ENCODE peak calls at places on chromosomes 16 and 17, in nine cellular contexts. H, Z, W, T, I, A, N, D and F are unnamed samples. For H3K4me1, the result is how much of the 10 kb centered on the place peaks cover.

GRCh38 chr17:59756236-59756818 is 48.9 kb downstream of the VMP1 start:
- DNase-seq in H (no peak), Z (no peak), W (no peak), T (no peak), I (no peak), A (no peak), N (no peak), D (no peak), F (no peak)

GRCh38 chr17:39153541-39154111 is 2.2 kb upstream of the PLXDC1 start:
- DNase-seq in H (peak), Z (peak), W (peak), T (peak), I (peak), A (peak), N (peak), D (peak), F (peak)

GRCh38 chr17:46026045-46026814 is 27.2 kb downstream of the STH start:
- DNase-seq in H (peak), Z (no peak), W (no peak), T (no peak), I (no peak), A (peak), N (no peak), D (no peak), F (no peak)

GRCh38 chr17:12592941-12593340 is 72.7 kb upstream of the MYOCD start:
- DNase-seq in H (no peak), Z (no peak), W (no peak), T (no peak), I (no peak), A (no peak), N (no peak), D (no peak), F (no peak)

GRCh38 chr17:6108382-6108781 is 38.2 kb downstream of the WSCD1 start:
- DNase-seq in H (no peak), Z (no peak), W (no peak), T (no peak), I (no peak), A (peak), N (no peak), D (no peak), F (no peak)

GRCh38 chr17:58806046-58806445 is 50.4 kb downstream of the PPM1E start:
- DNase-seq in H (no peak), Z (no peak), W (no peak), T (no peak), I (no peak), A (no peak), N (no peak), D (no peak), F (no peak)

GRCh38 chr17:65533056-65533745 is 28.2 kb downstream of the AXIN2 start:
- DNase-seq in H (no peak), Z (no peak), W (no peak), T (no peak), I (no peak), A (no peak), N (no peak), D (no peak), F (no peak)

GRCh38 chr17:9669551-9670008 is 24.3 kb downstream of the USP43 start:
- DNase-seq in H (no peak), Z (no peak), W (no peak), T (no peak), I (no peak), A (no peak), N (peak), D (no peak), F (no peak)

GRCh38 chr17:61144876-61145564 is 254.6 kb upstream of the TBX2 start:
- DNase-seq in H (no peak), Z (no peak), W (no peak), T (no peak), I (no peak), A (no peak), N (no peak), D (no peak), F (peak)

GRCh38 chr17:63350364-63350763 is 95.7 kb downstream of the CYB561 start:
- DNase-seq in H (no peak), Z (no peak), W (no peak), T (no peak), I (no peak), A (no peak), N (no peak), D (no peak), F (no peak)

GRCh38 chr16:88649924-88650748 is 717 bp downstream of the CYBA start:
- DNase-seq in H (peak), Z (no peak), W (peak), T (no peak), I (peak), A (peak), N (no peak), D (peak), F (peak)

GRCh38 chr16:85227262-85227923 is 115.1 kb upstream of the CIBAR2 start:
- DNase-seq in H (no peak), Z (no peak), W (no peak), T (no peak), I (no peak), A (no peak), N (no peak), D (no peak), F (no peak)

GRCh38 chr17:57045868-57046671 is 39.0 kb upstream of the AKAP1 start:
- DNase-seq in H (no peak), Z (no peak), W (no peak), T (no peak), I (peak), A (peak), N (peak), D (peak), F (peak)

GRCh38 chr16:88999457-89000206 is 22.6 kb upstream of the CBFA2T3 start:
- DNase-seq in H (no peak), Z (no peak), W (no peak), T (no peak), I (peak), A (no peak), N (no peak), D (peak), F (peak)

GRCh38 chr17:57567278-57567677 is 177.8 kb downstream of the CCDC182 start:
- DNase-seq in H (no peak), Z (no peak), W (peak), T (no peak), I (no peak), A (no peak), N (no peak), D (no peak), F (no peak)

GRCh38 chr17:39400547-39401411 is 647 bp downstream of the FBXL20 start:
- DNase-seq in H (peak), Z (no peak), W (peak), T (no peak), I (no peak), A (peak), N (no peak), D (peak), F (no peak)

GRCh38 chr17:50944054-50944901 is 78.1 kb upstream of the TOB1 start:
- DNase-seq in H (peak), Z (peak), W (peak), T (peak), I (peak), A (peak), N (peak), D (peak), F (peak)

GRCh38 chr16:1941924-1942809 is 832 bp downstream of the MSRB1 start:
- DNase-seq in H (peak), Z (no peak), W (no peak), T (no peak), I (no peak), A (no peak), N (peak), D (no peak), F (peak)

GRCh38 chr17:2094891-2095535 is 40.1 kb downstream of the HIC1 start:
- DNase-seq in H (peak), Z (no peak), W (peak), T (no peak), I (peak), A (peak), N (peak), D (no peak), F (peak)

GRCh38 chr16:19881783-19882182 is 2.9 kb downstream of the GPRC5B start:
- DNase-seq in H (no peak), Z (no peak), W (no peak), T (no peak), I (no peak), A (no peak), N (no peak), D (no peak), F (no peak)

GRCh38 chr17:53012364-53012763 is 810.4 kb upstream of the KIF2B start:
- DNase-seq in H (no peak), Z (no peak), W (no peak), T (no peak), I (no peak), A (no peak), N (no peak), D (no peak), F (no peak)

GRCh38 chr16:4317471-4318170 is 1.8 kb downstream of the GLIS2 start:
- DNase-seq in H (no peak), Z (peak), W (no peak), T (no peak), I (peak), A (no peak), N (no peak), D (no peak), F (no peak)

GRCh38 chr17:58330997-58331814 is 2.6 kb upstream of the TSPOAP1 start:
- DNase-seq in H (peak), Z (no peak), W (peak), T (no peak), I (no peak), A (peak), N (peak), D (peak), F (peak)

GRCh38 chr16:89955001-89955685 is 6.6 kb downstream of the DEF8 start:
- DNase-seq in H (no peak), Z (no peak), W (no peak), T (no peak), I (no peak), A (no peak), N (no peak), D (no peak), F (no peak)

GRCh38 chr16:23182675-23183485 is at the start of gene SCNN1G:
- DNase-seq in H (no peak), Z (no peak), W (peak), T (no peak), I (no peak), A (peak), N (peak), D (no peak), F (no peak)

GRCh38 chr17:79799174-79799537 is 2.3 kb upstream of the CBX8 start:
- DNase-seq in H (no peak), Z (no peak), W (no peak), T (no peak), I (no peak), A (no peak), N (no peak), D (no peak), F (no peak)

GRCh38 chr17:80361495-80362220 is 53.3 kb upstream of the ENDOV start:
- DNase-seq in H (no peak), Z (peak), W (no peak), T (no peak), I (no peak), A (no peak), N (no peak), D (peak), F (no peak)

GRCh38 chr17:81188491-81188840 is 22.4 kb upstream of the AATK start:
- DNase-seq in H (no peak), Z (no peak), W (no peak), T (no peak), I (no peak), A (no peak), N (no peak), D (no peak), F (no peak)

GRCh38 chr16:23784811-23785447 is 30.1 kb downstream of the CHP2 start:
- DNase-seq in H (no peak), Z (no peak), W (no peak), T (no peak), I (no peak), A (no peak), N (no peak), D (no peak), F (no peak)

GRCh38 chr16:82874251-82874650 is 247.5 kb downstream of the CDH13 start:
- DNase-seq in H (no peak), Z (no peak), W (no peak), T (no peak), I (no peak), A (no peak), N (no peak), D (no peak), F (no peak)

GRCh38 chr16:29975811-29976511 is 2.3 kb downstream of the TAOK2 start:
- DNase-seq in H (no peak), Z (peak), W (no peak), T (no peak), I (no peak), A (no peak), N (no peak), D (no peak), F (no peak)

GRCh38 chr17:78798695-78799559 is 16.9 kb upstream of the CYTH1 start:
- DNase-seq in H (no peak), Z (no peak), W (no peak), T (no peak), I (no peak), A (no peak), N (no peak), D (peak), F (peak)

GRCh38 chr17:57976594-57976993 is 11.5 kb downstream of the VEZF1 start:
- DNase-seq in H (no peak), Z (no peak), W (no peak), T (no peak), I (no peak), A (no peak), N (no peak), D (no peak), F (no peak)

GRCh38 chr17:64499805-64500486 is 3.1 kb upstream of the POLG2 start:
- DNase-seq in H (no peak), Z (no peak), W (no peak), T (no peak), I (no peak), A (no peak), N (no peak), D (peak), F (no peak)

GRCh38 chr16:83296505-83296904 is 511.3 kb upstream of the HSBP1 start:
- DNase-seq in H (no peak), Z (no peak), W (no peak), T (no peak), I (no peak), A (no peak), N (no peak), D (no peak), F (no peak)

GRCh38 chr16:12511708-12512107 is 292.0 kb downstream of the CPPED1 start:
- DNase-seq in H (no peak), Z (no peak), W (no peak), T (no peak), I (no peak), A (no peak), N (no peak), D (no peak), F (no peak)

GRCh38 chr16:75079346-75079926 is 37.1 kb downstream of the LDHD start:
- DNase-seq in H (no peak), Z (no peak), W (no peak), T (no peak), I (no peak), A (no peak), N (no peak), D (no peak), F (no peak)

GRCh38 chr16:75078886-75079285 is 37.7 kb downstream of the LDHD start:
- DNase-seq in H (no peak), Z (no peak), W (no peak), T (no peak), I (no peak), A (no peak), N (no peak), D (no peak), F (no peak)

GRCh38 chr16:75081179-75081859 is 35.3 kb downstream of the LDHD start:
- DNase-seq in H (no peak), Z (no peak), W (no peak), T (no peak), I (no peak), A (no peak), N (no peak), D (no peak), F (no peak)

GRCh38 chr16:75083826-75084225 is 32.8 kb downstream of the LDHD start:
- DNase-seq in H (no peak), Z (no peak), W (no peak), T (no peak), I (no peak), A (no peak), N (no peak), D (no peak), F (no peak)

DNA sequence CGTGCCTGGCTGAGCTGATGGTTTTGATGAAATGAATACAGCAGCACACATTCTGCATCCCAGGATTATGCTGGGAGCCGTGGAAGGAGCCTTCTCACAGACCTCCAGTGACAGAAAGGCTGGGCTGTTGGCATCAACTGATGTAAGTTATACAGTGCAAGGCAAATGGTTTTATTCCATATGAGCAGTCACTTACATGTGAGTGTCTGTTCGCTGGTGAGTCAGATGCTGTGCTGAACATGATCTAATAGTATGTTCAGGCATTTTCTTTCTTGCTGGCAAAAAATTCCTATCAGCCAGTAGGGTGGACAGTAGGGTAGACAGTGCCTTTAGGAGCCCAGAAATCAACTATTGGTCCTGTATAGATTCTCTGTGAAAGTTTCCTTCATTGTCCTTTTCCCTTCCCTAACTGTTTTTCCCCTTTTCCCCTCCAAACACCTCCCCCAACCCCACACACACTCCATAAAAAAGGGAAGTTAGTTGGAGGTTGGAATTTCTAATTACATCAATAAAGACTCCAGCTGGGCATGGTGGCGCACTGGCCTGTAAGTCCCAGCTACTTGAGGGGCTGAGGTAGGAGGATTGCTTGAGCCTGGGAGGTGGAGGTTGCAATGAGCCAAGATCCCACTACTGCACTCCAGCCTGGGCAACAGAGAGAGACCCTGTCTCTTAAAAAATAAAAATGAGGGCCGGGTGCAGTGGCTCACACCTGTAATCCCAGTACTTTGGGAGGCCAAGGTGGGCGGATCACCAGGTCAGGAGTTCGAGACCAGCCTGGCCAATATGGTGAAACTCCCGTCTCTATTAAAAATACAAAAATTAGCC is 36.2 kb downstream of the LDHD start:
- DNase-seq in H (no peak), Z (no peak), W (no peak), T (no peak), I (no peak), A (no peak), N (no peak), D (no peak), F (no peak)
- H3K4me1 ChIP-seq in H (under half), Z (under half), W (under half), T (under half), I (under half), A (under half), N (under half), D (under half), F (under half)

DNA sequence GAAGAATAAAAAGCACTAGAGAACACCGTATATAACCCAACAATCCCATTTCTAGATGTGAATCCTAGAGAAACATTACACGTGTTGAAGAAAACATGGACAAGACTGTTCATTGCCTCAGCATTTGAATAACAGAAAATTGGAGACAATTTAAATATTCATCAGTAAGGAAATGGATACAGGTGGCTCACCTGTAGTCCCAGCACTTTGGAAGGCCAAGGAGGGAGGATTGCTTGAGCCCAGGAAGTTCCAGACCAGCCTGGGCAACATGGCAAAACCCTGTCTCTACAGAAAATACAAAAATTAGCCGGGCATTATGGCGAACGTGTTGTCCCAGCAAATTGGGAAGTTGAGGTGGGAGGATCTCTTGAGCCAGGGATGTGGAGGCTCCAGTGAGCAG is 2.7 kb upstream of the ATAD5 start:
- DNase-seq in H (no peak), Z (no peak), W (no peak), T (no peak), I (no peak), A (no peak), N (no peak), D (no peak), F (no peak)
- H3K4me1 ChIP-seq in H (under half), Z (under half), W (under half), T (under half), I (under half), A (under half), N (under half), D (under half), F (under half)

DNA sequence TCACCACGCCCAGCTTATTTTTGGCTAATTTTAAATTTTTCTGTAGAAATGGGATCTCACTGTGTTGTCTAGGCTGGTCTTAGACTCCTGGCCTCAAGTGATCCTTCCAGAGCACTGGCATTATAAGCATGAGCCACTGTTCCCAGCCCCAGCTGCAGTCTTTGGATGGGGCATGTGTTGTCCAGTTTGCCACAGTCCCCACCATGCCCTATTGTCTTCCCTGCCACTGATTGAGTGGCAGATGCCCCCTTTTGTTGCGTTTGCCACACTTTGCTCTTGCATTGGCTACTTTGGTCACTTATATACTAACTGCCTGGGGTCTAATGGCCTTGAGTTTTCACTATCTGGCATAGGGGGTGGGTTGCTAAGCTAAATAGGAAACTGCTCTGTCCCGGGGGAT is 60.8 kb downstream of the ABCC1 start:
- DNase-seq in H (no peak), Z (no peak), W (no peak), T (no peak), I (no peak), A (no peak), N (no peak), D (no peak), F (no peak)
- H3K4me1 ChIP-seq in H (under half), Z (under half), W (under half), T (under half), I (under half), A (under half), N (under half), D (under half), F (under half)

DNA sequence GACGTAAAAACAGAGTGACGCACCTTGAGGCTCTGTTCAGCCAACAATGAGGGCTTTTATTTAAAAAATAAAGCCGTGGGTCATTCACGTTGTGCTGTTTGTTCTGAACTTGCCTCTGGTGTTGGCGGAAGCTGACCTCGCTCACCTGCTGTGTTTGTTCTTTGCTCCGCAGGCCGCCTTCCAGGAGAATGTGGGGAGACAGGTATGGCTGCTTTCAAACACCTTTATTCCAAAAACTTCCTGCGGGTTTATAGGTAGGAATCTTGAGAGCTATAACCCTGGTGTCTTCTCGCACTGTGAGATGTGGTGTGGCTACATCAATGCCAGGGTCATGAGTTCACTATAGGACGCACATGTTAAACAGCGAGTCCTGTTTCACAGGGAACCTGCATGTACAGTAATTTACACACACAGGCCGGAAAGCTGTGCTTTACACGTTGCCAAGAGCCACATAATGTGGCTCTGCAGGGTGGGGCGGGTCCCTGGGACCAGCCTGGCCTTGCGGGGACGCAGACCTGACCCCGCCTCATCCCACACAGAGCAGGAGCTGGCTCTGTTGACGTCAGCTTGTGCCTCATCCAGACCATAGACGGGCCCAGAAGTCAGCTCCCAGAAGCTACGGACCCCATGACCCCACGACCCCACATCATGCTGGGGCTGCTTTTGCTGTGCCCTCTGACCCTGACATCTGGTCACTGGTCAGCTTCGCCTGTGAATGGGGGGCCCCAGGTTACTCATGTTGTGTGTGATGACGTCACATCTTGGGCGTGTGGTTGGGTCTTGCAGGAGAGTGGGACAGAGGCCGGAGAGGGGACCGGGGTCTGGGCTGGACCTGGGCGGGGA is 49.9 kb upstream of the ZNF750 start:
- DNase-seq in H (peak), Z (no peak), W (no peak), T (no peak), I (no peak), A (peak), N (peak), D (no peak), F (no peak)
- H3K4me1 ChIP-seq in H (half or more), Z (under half), W (half or more), T (under half), I (under half), A (under half), N (under half), D (under half), F (under half)